ENCODE peak calls at places on chromosome 19, in five cellular contexts. V is COR-L47, F is lung, E is fibroblast of lung, Y is PC-3. H is an unnamed sample.

GRCh38 chr19:5971714-5972354 is 6.1 kb downstream of the RANBP3 start:
- DNase-seq in F (no peak), Y (no peak), E (no peak), V (no peak), H (no peak)

GRCh38 chr19:18274303-18274775 is at the start of gene IQCN:
- DNase-seq in Y (no peak), E (peak; percentile 28), F (no peak), V (no peak), H (no peak)

GRCh38 chr19:49642488-49643035 is 553 bp downstream of the SCAF1 start:
- DNase-seq in F (no peak), E (no peak), V (no peak), Y (no peak), H (peak; percentile 37)

GRCh38 chr19:41320568-41320967 is 10.6 kb downstream of the CCDC97 start:
- DNase-seq in F (no peak), V (no peak), E (no peak), Y (no peak), H (no peak)

GRCh38 chr19:42206871-42207755 is 10.4 kb downstream of the DEDD2 start:
- DNase-seq in F (no peak), Y (peak; percentile 88), E (peak; percentile 72), V (no peak), H (no peak)

GRCh38 chr19:1073063-1073955 is 6.3 kb downstream of the ARHGAP45 start:
- DNase-seq in E (no peak), Y (no peak), V (no peak), F (no peak), H (no peak)

GRCh38 chr19:3096267-3096901 is 2.2 kb downstream of the GNA11 start:
- DNase-seq in E (no peak), Y (no peak), V (no peak), F (no peak), H (no peak)

GRCh38 chr19:54893406-54893805 is 12.5 kb upstream of the NCR1 start:
- DNase-seq in V (no peak), F (no peak), Y (no peak), E (peak; percentile 2), H (no peak)

GRCh38 chr19:4343845-4344713 is 717 bp downstream of the MPND start:
- DNase-seq in V (no peak), F (no peak), E (no peak), Y (no peak), H (no peak)

GRCh38 chr19:6773323-6773931 is 919 bp downstream of the VAV1 start:
- DNase-seq in E (no peak), Y (no peak), F (peak; percentile 55), V (no peak), H (peak; percentile 89)

GRCh38 chr19:49614096-49614857 is 23.3 kb downstream of the PRR12 start:
- DNase-seq in V (no peak), F (no peak), Y (peak; percentile 97), E (peak; percentile 88), H (no peak)

GRCh38 chr19:32407004-32407992 is 1.7 kb downstream of the DPY19L3 start:
- DNase-seq in E (peak; percentile 70), V (no peak), Y (peak; percentile 3), F (peak; percentile 34), H (peak; percentile 47)

GRCh38 chr19:7506385-7507328 is 9.2 kb upstream of the ZNF358 start:
- DNase-seq in E (peak; percentile 75), V (no peak), F (peak; percentile 93), Y (peak; percentile 99), H (peak; percentile 94)

GRCh38 chr19:44609219-44609618 is 4.1 kb upstream of the IGSF23 start:
- DNase-seq in E (peak; percentile 49), Y (no peak), F (no peak), V (no peak), H (no peak)

GRCh38 chr19:9967326-9967725 is 31.0 kb upstream of the OLFM2 start:
- DNase-seq in E (no peak), V (no peak), F (no peak), Y (no peak), H (no peak)

GRCh38 chr19:35755550-35756371 is 1.1 kb downstream of the HSPB6 start:
- DNase-seq in E (no peak), V (no peak), F (no peak), Y (no peak), H (peak; percentile 67)

GRCh38 chr19:55165952-55166529 is 372 bp downstream of the DNAAF3 start:
- DNase-seq in F (peak; percentile 72), Y (peak; percentile 91), E (peak; percentile 51), V (peak; percentile 76), H (peak; percentile 94)

GRCh38 chr19:54452626-54453025 is 3.6 kb downstream of the LENG8 start:
- DNase-seq in E (no peak), F (no peak), Y (no peak), V (no peak), H (no peak)

GRCh38 chr19:604355-604754 is 14.7 kb downstream of the HCN2 start:
- DNase-seq in V (no peak), E (no peak), F (no peak), Y (no peak), H (no peak)

GRCh38 chr19:3985643-3986259 is 488 bp upstream of the EEF2 start:
- DNase-seq in E (no peak), Y (no peak), F (no peak), V (no peak), H (no peak)

GRCh38 chr19:56333506-56333905 is 18.9 kb upstream of the ZSCAN5A start:
- DNase-seq in E (peak; percentile 29), Y (peak; percentile 87), V (peak; percentile 42), F (no peak), H (peak; percentile 73)

GRCh38 chr19:50486823-50487515 is 10.3 kb upstream of the GARIN5A start:
- DNase-seq in Y (peak; percentile 83), F (no peak), V (no peak), E (peak; percentile 20), H (peak; percentile 78)

GRCh38 chr19:44718441-44719261 is 19.7 kb downstream of the CEACAM16 start:
- DNase-seq in E (peak; percentile 73), F (peak; percentile 70), V (peak; percentile 27), Y (peak; percentile 61), H (no peak)

GRCh38 chr19:13277104-13277809 is 127.0 kb downstream of the IER2 start:
- DNase-seq in Y (peak; percentile 96), E (peak; percentile 53), F (peak; percentile 48), V (peak; percentile 32), H (peak; percentile 91)

GRCh38 chr19:55451522-55452380 is 8.7 kb upstream of the SHISA7 start:
- DNase-seq in Y (no peak), V (peak; percentile 67), F (no peak), E (no peak), H (no peak)